ENCODE peak calls at places on chromosomes 6 and 20, in four cellular contexts. One of them, this sample, is unnamed. For H3K4me1, the result is how much of the 10 kb centered on the place peaks cover.

GRCh38 chr6:42136508-42137191 is 5.8 kb downstream of the C6orf132 start:
- DNase-seq in GM23248: peak
- DNase-seq in left ventricle myocardium inferior: no peak
- DNase-seq in lower lobe of right lung: no peak
- DNase-seq in this sample: no peak

GRCh38 chr20:3815703-3816315 is 4.5 kb upstream of the AP5S1 start:
- DNase-seq in GM23248: no peak
- DNase-seq in left ventricle myocardium inferior: no peak
- DNase-seq in lower lobe of right lung: peak
- DNase-seq in this sample: no peak

GRCh38 chr6:136225496-136225895 is 24.6 kb downstream of the MTFR2 start:
- DNase-seq in GM23248: peak
- DNase-seq in left ventricle myocardium inferior: no peak
- DNase-seq in lower lobe of right lung: no peak
- DNase-seq in this sample: no peak

GRCh38 chr6:145139895-145140294 is 595.4 kb downstream of the EPM2A start:
- DNase-seq in GM23248: no peak
- DNase-seq in left ventricle myocardium inferior: no peak
- DNase-seq in lower lobe of right lung: no peak
- DNase-seq in this sample: no peak

GRCh38 chr6:41272591-41273175 is 13.8 kb downstream of the TREM1 start:
- DNase-seq in GM23248: no peak
- DNase-seq in left ventricle myocardium inferior: no peak
- DNase-seq in lower lobe of right lung: no peak
- DNase-seq in this sample: no peak

GRCh38 chr6:99490608-99491007 is 24.6 kb downstream of the USP45 start:
- DNase-seq in GM23248: no peak
- DNase-seq in left ventricle myocardium inferior: no peak
- DNase-seq in lower lobe of right lung: no peak
- DNase-seq in this sample: no peak

GRCh38 chr6:69086689-69087088 is 451.6 kb downstream of the ADGRB3 start:
- DNase-seq in GM23248: no peak
- DNase-seq in left ventricle myocardium inferior: no peak
- DNase-seq in lower lobe of right lung: no peak
- DNase-seq in this sample: no peak

GRCh38 chr6:2944405-2945068 is 26.8 kb downstream of the SERPINB6 start:
- DNase-seq in GM23248: no peak
- DNase-seq in left ventricle myocardium inferior: no peak
- DNase-seq in lower lobe of right lung: no peak
- DNase-seq in this sample: no peak

GRCh38 chr6:38391909-38392614 is 247.7 kb downstream of the BTBD9 start:
- DNase-seq in GM23248: peak
- DNase-seq in left ventricle myocardium inferior: no peak
- DNase-seq in lower lobe of right lung: no peak
- DNase-seq in this sample: no peak

GRCh38 chr6:75723382-75723781 is 25.7 kb upstream of the MYO6 start:
- DNase-seq in GM23248: no peak
- DNase-seq in left ventricle myocardium inferior: no peak
- DNase-seq in lower lobe of right lung: no peak
- DNase-seq in this sample: no peak

GRCh38 chr6:154878866-154879491 is 116.1 kb upstream of the TIAM2 start:
- DNase-seq in GM23248: peak
- DNase-seq in left ventricle myocardium inferior: no peak
- DNase-seq in lower lobe of right lung: no peak
- DNase-seq in this sample: no peak

GRCh38 chr20:58268936-58269619 is 40.4 kb upstream of the RAB22A start:
- DNase-seq in GM23248: no peak
- DNase-seq in left ventricle myocardium inferior: no peak
- DNase-seq in lower lobe of right lung: no peak
- DNase-seq in this sample: no peak

GRCh38 chr20:58271596-58272460 is 37.7 kb upstream of the RAB22A start:
- DNase-seq in GM23248: no peak
- DNase-seq in left ventricle myocardium inferior: no peak
- DNase-seq in lower lobe of right lung: no peak
- DNase-seq in this sample: no peak

GRCh38 chr20:58267389-58268215 is 39.1 kb upstream of the ANKRD60 start:
- DNase-seq in GM23248: no peak
- DNase-seq in left ventricle myocardium inferior: no peak
- DNase-seq in lower lobe of right lung: no peak
- DNase-seq in this sample: no peak

GRCh38 chr20:58264271-58264670 is 35.8 kb upstream of the ANKRD60 start:
- DNase-seq in GM23248: no peak
- DNase-seq in left ventricle myocardium inferior: no peak
- DNase-seq in lower lobe of right lung: no peak
- DNase-seq in this sample: no peak

GRCh38 chr20:58268421-58268821 is 40.0 kb upstream of the ANKRD60 start:
- DNase-seq in GM23248: no peak
- DNase-seq in left ventricle myocardium inferior: no peak
- DNase-seq in lower lobe of right lung: no peak
- DNase-seq in this sample: no peak
- H3K4me1 ChIP-seq in GM23248: under half
- H3K4me1 ChIP-seq in left ventricle myocardium inferior: under half
- H3K4me1 ChIP-seq in lower lobe of right lung: under half
- H3K4me1 ChIP-seq in this sample: under half

GRCh38 chr6:15304337-15305078 is 58.6 kb downstream of the JARID2 start:
- DNase-seq in GM23248: no peak
- DNase-seq in left ventricle myocardium inferior: no peak
- DNase-seq in lower lobe of right lung: no peak
- DNase-seq in this sample: no peak
- H3K4me1 ChIP-seq in GM23248: half or more
- H3K4me1 ChIP-seq in left ventricle myocardium inferior: half or more
- H3K4me1 ChIP-seq in lower lobe of right lung: under half
- H3K4me1 ChIP-seq in this sample: under half

GRCh38 chr20:44603327-44603726 is 20.9 kb downstream of the PKIG start:
- DNase-seq in GM23248: no peak
- DNase-seq in left ventricle myocardium inferior: no peak
- DNase-seq in lower lobe of right lung: no peak
- DNase-seq in this sample: no peak
- H3K4me1 ChIP-seq in GM23248: under half
- H3K4me1 ChIP-seq in left ventricle myocardium inferior: half or more
- H3K4me1 ChIP-seq in lower lobe of right lung: half or more
- H3K4me1 ChIP-seq in this sample: half or more

DNA sequence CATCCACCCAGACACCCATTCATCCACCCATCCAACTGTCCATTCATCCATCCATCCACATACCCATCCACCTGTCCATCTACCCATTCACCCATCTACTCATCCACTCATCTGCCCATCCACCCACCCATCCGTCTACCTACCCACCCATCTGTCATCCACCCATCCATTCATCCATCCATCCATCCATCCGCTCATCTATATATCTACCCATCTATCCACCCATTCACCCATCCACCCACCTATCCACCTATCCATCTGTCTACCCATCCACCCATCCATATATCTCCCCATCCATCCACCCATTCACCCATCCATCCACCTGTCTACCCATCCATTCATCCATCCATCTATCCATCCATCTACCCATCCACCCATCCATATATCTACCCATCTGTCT is 30.7 kb downstream of the ARMC2 start:
- DNase-seq in GM23248: no peak
- DNase-seq in left ventricle myocardium inferior: no peak
- DNase-seq in lower lobe of right lung: no peak
- DNase-seq in this sample: no peak
- H3K4me1 ChIP-seq in GM23248: under half
- H3K4me1 ChIP-seq in left ventricle myocardium inferior: under half
- H3K4me1 ChIP-seq in lower lobe of right lung: under half
- H3K4me1 ChIP-seq in this sample: under half

GRCh38 chr20:40763646-40764295 is 74.7 kb upstream of the MAFB start:
- DNase-seq in GM23248: peak
- DNase-seq in left ventricle myocardium inferior: no peak
- DNase-seq in lower lobe of right lung: no peak
- DNase-seq in this sample: no peak

GRCh38 chr20:40760399-40760798 is 71.4 kb upstream of the MAFB start:
- DNase-seq in GM23248: no peak
- DNase-seq in left ventricle myocardium inferior: no peak
- DNase-seq in lower lobe of right lung: no peak
- DNase-seq in this sample: no peak

GRCh38 chr20:40754372-40754943 is 65.4 kb upstream of the MAFB start:
- DNase-seq in GM23248: no peak
- DNase-seq in left ventricle myocardium inferior: peak
- DNase-seq in lower lobe of right lung: no peak
- DNase-seq in this sample: peak

GRCh38 chr20:40757087-40757486 is 68.1 kb upstream of the MAFB start:
- DNase-seq in GM23248: no peak
- DNase-seq in left ventricle myocardium inferior: no peak
- DNase-seq in lower lobe of right lung: no peak
- DNase-seq in this sample: no peak

DNA sequence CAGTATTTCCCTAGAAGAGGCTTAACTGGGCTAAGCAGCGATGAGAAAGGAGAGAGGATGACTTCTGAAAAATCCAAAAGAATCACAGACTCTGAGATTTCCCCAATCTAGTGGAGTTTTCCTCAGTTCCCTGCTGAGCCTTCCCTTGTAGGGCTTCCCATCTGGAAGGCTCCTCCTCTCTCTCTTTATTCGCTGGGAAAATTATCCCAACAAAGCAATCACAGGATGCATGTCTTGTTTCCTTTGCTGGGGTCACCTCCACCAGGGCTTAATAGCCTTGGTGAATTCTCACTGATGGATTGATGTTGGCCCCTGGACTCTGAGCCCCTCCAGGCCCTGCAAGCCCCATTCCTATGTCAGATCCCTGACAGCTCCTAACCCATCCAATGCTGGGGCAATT is 69.8 kb upstream of the MAFB start:
- DNase-seq in GM23248: no peak
- DNase-seq in left ventricle myocardium inferior: no peak
- DNase-seq in lower lobe of right lung: no peak
- DNase-seq in this sample: no peak
- H3K4me1 ChIP-seq in GM23248: under half
- H3K4me1 ChIP-seq in left ventricle myocardium inferior: under half
- H3K4me1 ChIP-seq in lower lobe of right lung: under half
- H3K4me1 ChIP-seq in this sample: under half

GRCh38 chr6:34672657-34673043 is 23.9 kb downstream of the ILRUN start:
- DNase-seq in GM23248: no peak
- DNase-seq in left ventricle myocardium inferior: no peak
- DNase-seq in lower lobe of right lung: no peak
- DNase-seq in this sample: no peak

GRCh38 chr6:34673079-34673478 is 23.5 kb downstream of the ILRUN start:
- DNase-seq in GM23248: no peak
- DNase-seq in left ventricle myocardium inferior: no peak
- DNase-seq in lower lobe of right lung: no peak
- DNase-seq in this sample: no peak

GRCh38 chr6:34674268-34674639 is 22.3 kb downstream of the ILRUN start:
- DNase-seq in GM23248: no peak
- DNase-seq in left ventricle myocardium inferior: no peak
- DNase-seq in lower lobe of right lung: no peak
- DNase-seq in this sample: no peak

GRCh38 chr6:34671801-34672656 is 24.5 kb downstream of the ILRUN start:
- DNase-seq in GM23248: peak
- DNase-seq in left ventricle myocardium inferior: no peak
- DNase-seq in lower lobe of right lung: no peak
- DNase-seq in this sample: no peak

DNA sequence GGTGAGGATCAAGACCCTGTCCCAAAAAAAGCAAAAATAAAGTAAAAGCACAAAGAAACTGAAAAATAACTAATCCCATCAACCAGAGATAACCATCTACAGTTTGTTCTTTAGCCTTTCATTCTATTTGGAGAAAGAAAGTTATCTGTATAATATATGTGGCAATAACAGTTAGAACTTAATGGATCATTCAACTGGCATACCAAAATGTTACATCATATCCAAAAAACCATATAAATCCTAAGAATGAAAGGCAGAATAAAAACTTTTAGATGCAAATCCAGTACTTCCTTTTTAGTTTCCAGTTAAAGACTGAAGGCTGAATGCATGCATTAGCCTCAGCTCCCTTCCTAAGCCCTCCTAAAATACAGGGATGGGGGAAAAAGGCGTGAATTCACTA is 25.2 kb downstream of the ILRUN start:
- DNase-seq in GM23248: peak
- DNase-seq in left ventricle myocardium inferior: no peak
- DNase-seq in lower lobe of right lung: no peak
- DNase-seq in this sample: no peak
- H3K4me1 ChIP-seq in GM23248: under half
- H3K4me1 ChIP-seq in left ventricle myocardium inferior: half or more
- H3K4me1 ChIP-seq in lower lobe of right lung: under half
- H3K4me1 ChIP-seq in this sample: under half

GRCh38 chr20:23148721-23149570 is 62.8 kb upstream of the CD93 start:
- DNase-seq in GM23248: no peak
- DNase-seq in left ventricle myocardium inferior: no peak
- DNase-seq in lower lobe of right lung: no peak
- DNase-seq in this sample: no peak

GRCh38 chr20:23151885-23152284 is 65.8 kb upstream of the CD93 start:
- DNase-seq in GM23248: peak
- DNase-seq in left ventricle myocardium inferior: no peak
- DNase-seq in lower lobe of right lung: no peak
- DNase-seq in this sample: no peak

GRCh38 chr20:23149623-23150279 is 63.6 kb upstream of the CD93 start:
- DNase-seq in GM23248: no peak
- DNase-seq in left ventricle myocardium inferior: no peak
- DNase-seq in lower lobe of right lung: no peak
- DNase-seq in this sample: no peak

GRCh38 chr20:23151008-23151703 is 65.0 kb upstream of the CD93 start:
- DNase-seq in GM23248: no peak
- DNase-seq in left ventricle myocardium inferior: no peak
- DNase-seq in lower lobe of right lung: no peak
- DNase-seq in this sample: no peak

DNA sequence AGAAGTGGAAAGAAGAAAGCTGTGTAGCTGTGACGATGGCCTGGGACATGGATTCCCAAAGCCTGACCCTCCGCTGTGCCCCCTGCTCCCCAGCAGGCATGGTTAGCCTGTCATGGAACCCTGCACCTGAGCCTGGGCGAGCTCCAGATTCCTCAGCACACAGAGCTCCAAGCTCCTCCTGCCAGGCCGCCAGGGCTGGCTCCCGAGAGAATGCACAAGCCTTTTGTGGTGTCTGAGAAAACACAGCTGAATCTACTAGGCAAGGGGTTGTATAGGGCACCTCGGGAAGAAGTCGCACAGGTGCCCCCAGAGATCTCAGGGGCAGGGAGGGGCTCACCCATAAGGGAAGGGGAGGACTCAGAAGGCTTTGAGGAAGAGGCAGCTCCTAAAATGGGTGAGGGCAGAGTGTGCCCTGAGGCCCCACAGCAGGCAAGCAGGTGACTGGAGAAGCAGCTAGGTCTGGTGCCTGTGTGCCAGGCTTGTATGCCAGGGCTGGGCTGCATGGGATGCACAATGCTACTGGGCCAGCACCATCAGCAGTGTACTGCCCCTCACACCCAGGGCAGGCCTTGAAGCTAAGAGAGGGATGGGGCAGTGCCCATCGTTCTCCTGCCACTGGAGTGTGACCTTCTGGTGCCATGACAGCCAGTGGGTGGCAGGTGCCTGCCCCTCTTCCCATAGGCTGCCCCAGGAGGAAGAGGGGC is 64.3 kb upstream of the CD93 start:
- DNase-seq in GM23248: no peak
- DNase-seq in left ventricle myocardium inferior: no peak
- DNase-seq in lower lobe of right lung: no peak
- DNase-seq in this sample: no peak
- H3K4me1 ChIP-seq in GM23248: half or more
- H3K4me1 ChIP-seq in left ventricle myocardium inferior: half or more
- H3K4me1 ChIP-seq in lower lobe of right lung: half or more
- H3K4me1 ChIP-seq in this sample: half or more

GRCh38 chr20:62709537-62709905 is 885 bp downstream of the NTSR1 start:
- DNase-seq in GM23248: no peak
- DNase-seq in left ventricle myocardium inferior: no peak
- DNase-seq in lower lobe of right lung: no peak
- DNase-seq in this sample: peak
- H3K4me1 ChIP-seq in GM23248: under half
- H3K4me1 ChIP-seq in left ventricle myocardium inferior: under half
- H3K4me1 ChIP-seq in lower lobe of right lung: under half
- H3K4me1 ChIP-seq in this sample: under half